ENCODE peak calls at places on chromosomes 6 and 20, in four cellular contexts. One of them, this sample, is unnamed.

GRCh38 chr6:106309024-106309423 is 16.5 kb downstream of the ATG5 start:
- DNase-seq in GM06990: no peak
- DNase-seq in heart right ventricle: no peak
- DNase-seq in fibroblast of pulmonary artery: no peak
- DNase-seq in this sample: no peak

GRCh38 chr6:108988291-108988690 is 106.4 kb downstream of the SESN1 start:
- DNase-seq in GM06990: no peak
- DNase-seq in heart right ventricle: no peak
- DNase-seq in fibroblast of pulmonary artery: no peak
- DNase-seq in this sample: no peak

GRCh38 chr6:41707565-41708200 is 27.7 kb downstream of the TFEB start:
- DNase-seq in GM06990: peak; percentile 72
- DNase-seq in heart right ventricle: no peak
- DNase-seq in fibroblast of pulmonary artery: no peak
- DNase-seq in this sample: no peak

GRCh38 chr6:125099211-125100017 is 54.2 kb upstream of the TPD52L1 start:
- DNase-seq in GM06990: peak; percentile 20
- DNase-seq in heart right ventricle: peak; percentile 58
- DNase-seq in fibroblast of pulmonary artery: peak; percentile 69
- DNase-seq in this sample: no peak

GRCh38 chr6:12637960-12638641 is 78.5 kb upstream of the PHACTR1 start:
- DNase-seq in GM06990: peak; percentile 18
- DNase-seq in heart right ventricle: peak; percentile 14
- DNase-seq in fibroblast of pulmonary artery: peak; percentile 60
- DNase-seq in this sample: peak; percentile 12

GRCh38 chr6:158330016-158330415 is 17.8 kb downstream of the TULP4 start:
- DNase-seq in GM06990: no peak
- DNase-seq in heart right ventricle: no peak
- DNase-seq in fibroblast of pulmonary artery: no peak
- DNase-seq in this sample: no peak

GRCh38 chr6:142952614-142953013 is 7.6 kb upstream of the HIVEP2 start:
- DNase-seq in GM06990: peak; percentile 47
- DNase-seq in heart right ventricle: no peak
- DNase-seq in fibroblast of pulmonary artery: no peak
- DNase-seq in this sample: peak; percentile 42

GRCh38 chr6:35669441-35669776 is 19.3 kb downstream of the FKBP5 start:
- DNase-seq in GM06990: no peak
- DNase-seq in heart right ventricle: no peak
- DNase-seq in fibroblast of pulmonary artery: peak; percentile 69
- DNase-seq in this sample: no peak

GRCh38 chr20:2145376-2145775 is 43.7 kb downstream of the STK35 start:
- DNase-seq in GM06990: no peak
- DNase-seq in heart right ventricle: no peak
- DNase-seq in fibroblast of pulmonary artery: no peak
- DNase-seq in this sample: no peak

GRCh38 chr6:47587503-47587902 is 109.9 kb downstream of the CD2AP start:
- DNase-seq in GM06990: no peak
- DNase-seq in heart right ventricle: no peak
- DNase-seq in fibroblast of pulmonary artery: peak; percentile 3
- DNase-seq in this sample: no peak

GRCh38 chr6:118986312-118986711 is 51.4 kb upstream of the MCM9 start:
- DNase-seq in GM06990: no peak
- DNase-seq in heart right ventricle: no peak
- DNase-seq in fibroblast of pulmonary artery: no peak
- DNase-seq in this sample: no peak

GRCh38 chr6:158793432-158793831 is 25.7 kb downstream of the EZR start:
- DNase-seq in GM06990: no peak
- DNase-seq in heart right ventricle: no peak
- DNase-seq in fibroblast of pulmonary artery: peak; percentile 64
- DNase-seq in this sample: no peak

GRCh38 chr6:17098538-17098937 is 3.3 kb upstream of the STMND1 start:
- DNase-seq in GM06990: no peak
- DNase-seq in heart right ventricle: no peak
- DNase-seq in fibroblast of pulmonary artery: no peak
- DNase-seq in this sample: no peak

GRCh38 chr6:16785496-16785895 is 24.2 kb upstream of the ATXN1 start:
- DNase-seq in GM06990: no peak
- DNase-seq in heart right ventricle: no peak
- DNase-seq in fibroblast of pulmonary artery: no peak
- DNase-seq in this sample: no peak

GRCh38 chr6:90709597-90709996 is 122.7 kb upstream of the MAP3K7 start:
- DNase-seq in GM06990: no peak
- DNase-seq in heart right ventricle: no peak
- DNase-seq in fibroblast of pulmonary artery: no peak
- DNase-seq in this sample: no peak

GRCh38 chr6:32415521-32416019 is 8.6 kb upstream of the BTNL2 start:
- DNase-seq in GM06990: no peak
- DNase-seq in heart right ventricle: peak; percentile 80
- DNase-seq in fibroblast of pulmonary artery: peak; percentile 81
- DNase-seq in this sample: peak; percentile 55

GRCh38 chr20:3730803-3731370 is 1.6 kb upstream of the HSPA12B start:
- DNase-seq in GM06990: no peak
- DNase-seq in heart right ventricle: no peak
- DNase-seq in fibroblast of pulmonary artery: no peak
- DNase-seq in this sample: no peak

GRCh38 chr20:46552460-46553420 is 2.3 kb upstream of the OCSTAMP start:
- DNase-seq in GM06990: peak; percentile 71
- DNase-seq in heart right ventricle: no peak
- DNase-seq in fibroblast of pulmonary artery: no peak
- DNase-seq in this sample: peak; percentile 70

GRCh38 chr20:21397341-21398108 is at the start of gene NKX2-4:
- DNase-seq in GM06990: no peak
- DNase-seq in heart right ventricle: no peak
- DNase-seq in fibroblast of pulmonary artery: no peak
- DNase-seq in this sample: no peak

GRCh38 chr20:20205862-20206236 is 153.5 kb downstream of the CFAP61 start:
- DNase-seq in GM06990: no peak
- DNase-seq in heart right ventricle: no peak
- DNase-seq in fibroblast of pulmonary artery: no peak
- DNase-seq in this sample: no peak

GRCh38 chr6:2514965-2515543 is 235.7 kb downstream of the MYLK4 start:
- DNase-seq in GM06990: no peak
- DNase-seq in heart right ventricle: no peak
- DNase-seq in fibroblast of pulmonary artery: no peak
- DNase-seq in this sample: no peak
- H3K4me3 ChIP-seq in GM06990: no peak overlapping the region
- H3K4me3 ChIP-seq in heart right ventricle: no peak overlapping the region
- H3K4me3 ChIP-seq in fibroblast of pulmonary artery: no peak overlapping the region
- H3K4me3 ChIP-seq in this sample: no peak overlapping the region

GRCh38 chr6:104956663-104957294 is at the start of gene LIN28B:
- DNase-seq in GM06990: no peak
- DNase-seq in heart right ventricle: no peak
- DNase-seq in fibroblast of pulmonary artery: no peak
- DNase-seq in this sample: no peak

GRCh38 chr6:104954091-104954797 is 2.7 kb upstream of the LIN28B start:
- DNase-seq in GM06990: no peak
- DNase-seq in heart right ventricle: no peak
- DNase-seq in fibroblast of pulmonary artery: no peak
- DNase-seq in this sample: no peak

GRCh38 chr6:104955927-104956662 is 812 bp upstream of the LIN28B start:
- DNase-seq in GM06990: no peak
- DNase-seq in heart right ventricle: no peak
- DNase-seq in fibroblast of pulmonary artery: no peak
- DNase-seq in this sample: no peak

GRCh38 chr6:104953410-104953953 is 3.4 kb upstream of the LIN28B start:
- DNase-seq in GM06990: no peak
- DNase-seq in heart right ventricle: no peak
- DNase-seq in fibroblast of pulmonary artery: no peak
- DNase-seq in this sample: no peak

GRCh38 chr6:104955491-104955890 is 1.4 kb upstream of the LIN28B start:
- DNase-seq in GM06990: no peak
- DNase-seq in heart right ventricle: no peak
- DNase-seq in fibroblast of pulmonary artery: no peak
- DNase-seq in this sample: no peak
- H3K4me3 ChIP-seq in GM06990: no peak overlapping the region
- H3K4me3 ChIP-seq in heart right ventricle: no peak overlapping the region
- H3K4me3 ChIP-seq in fibroblast of pulmonary artery: no peak overlapping the region
- H3K4me3 ChIP-seq in this sample: no peak overlapping the region

DNA sequence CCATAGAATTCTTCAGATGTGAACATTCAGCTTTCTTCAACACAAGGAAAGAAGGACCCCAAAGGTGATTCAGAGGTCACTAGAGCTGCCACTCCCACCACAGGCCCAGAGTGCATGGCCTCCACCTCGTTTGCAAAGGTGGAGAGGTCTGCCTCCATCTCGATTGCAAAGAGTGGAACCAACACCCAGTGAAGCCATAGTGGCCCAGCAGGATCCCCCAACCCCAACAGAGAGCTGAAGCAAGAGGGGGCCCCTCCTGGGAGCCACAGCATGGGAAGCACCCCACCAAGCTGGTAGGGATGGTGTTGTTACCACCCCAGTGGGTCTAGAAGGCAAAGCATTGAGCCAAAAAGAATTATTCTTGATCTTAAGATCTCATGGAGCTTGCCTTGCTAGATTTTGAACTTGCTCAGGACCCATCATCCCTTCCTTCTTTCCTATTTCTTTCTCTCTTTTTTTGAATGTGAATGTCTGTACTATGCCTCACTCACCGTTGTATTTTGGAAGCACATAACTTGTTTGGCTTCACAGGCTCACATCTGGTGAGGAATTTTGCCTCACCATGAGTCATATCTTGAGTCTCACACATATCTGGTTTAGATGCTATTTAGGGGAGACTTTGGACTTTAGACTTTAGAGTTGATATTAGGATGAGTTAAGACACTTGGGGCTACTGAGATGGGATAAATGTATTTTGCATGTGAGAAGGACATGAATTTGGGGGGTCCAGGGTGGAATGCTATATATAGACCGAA is 119.2 kb downstream of the ANKRD60 start:
- DNase-seq in GM06990: no peak
- DNase-seq in heart right ventricle: no peak
- DNase-seq in fibroblast of pulmonary artery: peak; percentile 14
- DNase-seq in this sample: no peak
- H3K4me3 ChIP-seq in GM06990: no peak overlapping the region
- H3K4me3 ChIP-seq in heart right ventricle: no peak overlapping the region
- H3K4me3 ChIP-seq in fibroblast of pulmonary artery: no peak overlapping the region
- H3K4me3 ChIP-seq in this sample: no peak overlapping the region

GRCh38 chr20:33316343-33316742 is 33.3 kb downstream of the BPIFB1 start:
- DNase-seq in GM06990: no peak
- DNase-seq in heart right ventricle: no peak
- DNase-seq in fibroblast of pulmonary artery: no peak
- DNase-seq in this sample: no peak

GRCh38 chr20:33312583-33312982 is 29.6 kb downstream of the BPIFB1 start:
- DNase-seq in GM06990: no peak
- DNase-seq in heart right ventricle: no peak
- DNase-seq in fibroblast of pulmonary artery: no peak
- DNase-seq in this sample: no peak

GRCh38 chr20:33311989-33312388 is 29.0 kb downstream of the BPIFB1 start:
- DNase-seq in GM06990: no peak
- DNase-seq in heart right ventricle: no peak
- DNase-seq in fibroblast of pulmonary artery: no peak
- DNase-seq in this sample: no peak

GRCh38 chr20:33311011-33311410 is 28.0 kb downstream of the BPIFB1 start:
- DNase-seq in GM06990: no peak
- DNase-seq in heart right ventricle: no peak
- DNase-seq in fibroblast of pulmonary artery: no peak
- DNase-seq in this sample: no peak

DNA sequence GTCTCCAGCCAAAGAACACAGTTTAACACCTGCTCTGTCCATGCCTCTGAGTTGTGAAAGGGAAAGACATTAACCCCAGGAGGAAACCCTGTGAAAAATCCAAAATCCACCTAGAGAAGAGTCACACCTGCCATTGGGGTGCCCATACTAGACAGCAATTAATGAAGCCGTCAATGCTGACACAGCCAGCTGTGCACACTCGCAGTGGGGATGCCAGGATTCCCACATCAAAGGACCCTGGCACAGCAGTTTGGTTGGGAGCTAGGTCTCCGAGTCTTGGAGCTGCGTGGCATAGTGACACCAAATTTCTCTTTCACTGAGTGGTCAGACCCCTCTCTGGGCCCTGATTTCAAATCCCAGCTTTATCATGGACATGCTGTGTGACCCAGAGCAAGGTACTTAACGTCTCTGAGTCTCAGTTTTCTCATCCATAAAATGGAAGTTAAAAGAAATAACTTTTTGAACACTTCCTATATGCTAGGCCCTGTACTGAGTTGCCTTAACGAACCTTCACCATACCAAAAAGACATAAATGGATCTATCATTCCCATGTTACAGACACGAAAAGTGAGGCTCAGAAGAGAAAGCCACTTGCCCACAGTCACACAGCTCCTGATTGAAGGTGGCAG is 30.8 kb downstream of the BPIFB1 start:
- DNase-seq in GM06990: no peak
- DNase-seq in heart right ventricle: no peak
- DNase-seq in fibroblast of pulmonary artery: no peak
- DNase-seq in this sample: no peak
- H3K4me3 ChIP-seq in GM06990: no peak overlapping the region
- H3K4me3 ChIP-seq in heart right ventricle: no peak overlapping the region
- H3K4me3 ChIP-seq in fibroblast of pulmonary artery: no peak overlapping the region
- H3K4me3 ChIP-seq in this sample: no peak overlapping the region

GRCh38 chr6:155461636-155462035 is 6.0 kb upstream of the NOX3 start:
- DNase-seq in GM06990: no peak
- DNase-seq in heart right ventricle: no peak
- DNase-seq in fibroblast of pulmonary artery: no peak
- DNase-seq in this sample: no peak
- H3K4me3 ChIP-seq in GM06990: no peak overlapping the region
- H3K4me3 ChIP-seq in heart right ventricle: no peak overlapping the region
- H3K4me3 ChIP-seq in fibroblast of pulmonary artery: no peak overlapping the region
- H3K4me3 ChIP-seq in this sample: no peak overlapping the region

GRCh38 chr6:27334141-27334540 is 22.1 kb upstream of the POM121L2 start:
- DNase-seq in GM06990: no peak
- DNase-seq in heart right ventricle: no peak
- DNase-seq in fibroblast of pulmonary artery: no peak
- DNase-seq in this sample: no peak

GRCh38 chr6:27332692-27333641 is 20.9 kb upstream of the POM121L2 start:
- DNase-seq in GM06990: peak; percentile 46
- DNase-seq in heart right ventricle: no peak
- DNase-seq in fibroblast of pulmonary artery: peak; percentile 57
- DNase-seq in this sample: peak; percentile 36

GRCh38 chr6:27333642-27334040 is 21.6 kb upstream of the POM121L2 start:
- DNase-seq in GM06990: no peak
- DNase-seq in heart right ventricle: no peak
- DNase-seq in fibroblast of pulmonary artery: no peak
- DNase-seq in this sample: no peak
- H3K4me3 ChIP-seq in GM06990: peak overlapping the region; percentile 52
- H3K4me3 ChIP-seq in heart right ventricle: no peak overlapping the region
- H3K4me3 ChIP-seq in fibroblast of pulmonary artery: peak overlapping the region; percentile 52
- H3K4me3 ChIP-seq in this sample: peak overlapping the region; percentile 36

DNA sequence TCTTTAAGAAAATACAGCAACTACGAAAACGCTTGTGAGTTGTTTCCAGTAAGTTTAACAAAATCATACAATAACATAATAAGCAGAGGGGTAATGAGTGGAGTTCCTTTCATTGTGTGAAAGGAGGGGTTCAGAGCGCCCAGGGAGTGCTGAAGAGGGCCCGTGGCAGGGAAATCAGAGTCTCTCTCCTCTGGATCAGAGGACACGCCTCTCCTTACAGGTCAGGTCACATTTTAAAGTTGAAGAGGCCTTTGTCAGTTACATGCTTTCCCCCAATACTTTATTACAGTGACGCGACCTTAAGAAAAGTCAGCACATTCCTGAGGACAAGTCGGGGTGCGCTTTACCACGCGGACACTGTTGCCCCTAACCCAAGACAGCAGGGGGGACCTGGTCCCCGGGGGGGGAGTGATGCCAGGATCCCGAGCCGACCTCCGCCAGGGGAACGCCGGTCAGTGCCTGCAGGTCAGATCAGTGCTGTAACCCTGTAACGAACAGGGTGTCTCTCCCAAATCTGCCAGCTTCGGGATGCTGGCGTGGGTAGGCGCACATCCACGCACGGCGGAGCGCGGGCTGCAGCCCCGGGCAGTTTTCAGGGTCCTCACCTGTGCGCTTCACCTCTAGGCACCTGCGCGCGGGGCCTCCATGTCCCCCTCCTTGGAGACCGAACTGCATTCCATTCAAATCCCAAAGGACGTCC is 848 bp downstream of the DACT2 start:
- DNase-seq in GM06990: no peak
- DNase-seq in heart right ventricle: no peak
- DNase-seq in fibroblast of pulmonary artery: no peak
- DNase-seq in this sample: no peak
- H3K4me3 ChIP-seq in GM06990: no peak overlapping the region
- H3K4me3 ChIP-seq in heart right ventricle: peak overlapping the region; percentile 42
- H3K4me3 ChIP-seq in fibroblast of pulmonary artery: peak overlapping the region; percentile 38
- H3K4me3 ChIP-seq in this sample: no peak overlapping the region